ENCODE peak calls at places on chromosomes 2 and 18, in four cellular contexts. One of them, this sample, is unnamed.

GRCh38 chr2:29657674-29658073 is 263.7 kb downstream of the ALK start:
- DNase-seq in islet precursor cell: no peak
- DNase-seq in ACHN: no peak
- DNase-seq in stimulated activated CD4-positive, alpha-beta T cell treated with anti-CD3 and anti-CD28 coated beads, TNF-alpha, amount 100 ng/mL, for 4 hours: no peak
- DNase-seq in this sample: no peak

GRCh38 chr2:28165087-28165652 is 227.5 kb upstream of the FOSL2 start:
- DNase-seq in stimulated activated CD4-positive, alpha-beta T cell treated with anti-CD3 and anti-CD28 coated beads, TNF-alpha, amount 100 ng/mL, for 4 hours: no peak
- DNase-seq in islet precursor cell: no peak
- DNase-seq in ACHN: no peak
- DNase-seq in this sample: no peak

GRCh38 chr2:230902180-230902899 is 22.7 kb downstream of the GPR55 start:
- DNase-seq in ACHN: peak
- DNase-seq in islet precursor cell: peak
- DNase-seq in stimulated activated CD4-positive, alpha-beta T cell treated with anti-CD3 and anti-CD28 coated beads, TNF-alpha, amount 100 ng/mL, for 4 hours: no peak
- DNase-seq in this sample: peak

GRCh38 chr2:71935291-71935848 is 212.3 kb downstream of the CYP26B1 start:
- DNase-seq in stimulated activated CD4-positive, alpha-beta T cell treated with anti-CD3 and anti-CD28 coated beads, TNF-alpha, amount 100 ng/mL, for 4 hours: no peak
- DNase-seq in ACHN: no peak
- DNase-seq in islet precursor cell: peak
- DNase-seq in this sample: no peak

GRCh38 chr2:208356846-208357574 is 49.6 kb upstream of the PTH2R start:
- DNase-seq in ACHN: peak
- DNase-seq in stimulated activated CD4-positive, alpha-beta T cell treated with anti-CD3 and anti-CD28 coated beads, TNF-alpha, amount 100 ng/mL, for 4 hours: no peak
- DNase-seq in islet precursor cell: no peak
- DNase-seq in this sample: no peak

GRCh38 chr2:48343571-48344440 is 186.1 kb upstream of the STON1 start:
- DNase-seq in ACHN: peak
- DNase-seq in stimulated activated CD4-positive, alpha-beta T cell treated with anti-CD3 and anti-CD28 coated beads, TNF-alpha, amount 100 ng/mL, for 4 hours: no peak
- DNase-seq in islet precursor cell: no peak
- DNase-seq in this sample: peak

GRCh38 chr2:220394433-220394832 is 767.0 kb downstream of the SLC4A3 start:
- DNase-seq in islet precursor cell: no peak
- DNase-seq in ACHN: peak
- DNase-seq in stimulated activated CD4-positive, alpha-beta T cell treated with anti-CD3 and anti-CD28 coated beads, TNF-alpha, amount 100 ng/mL, for 4 hours: no peak
- DNase-seq in this sample: no peak

GRCh38 chr2:23137161-23137560 is 247.8 kb upstream of the KLHL29 start:
- DNase-seq in stimulated activated CD4-positive, alpha-beta T cell treated with anti-CD3 and anti-CD28 coated beads, TNF-alpha, amount 100 ng/mL, for 4 hours: no peak
- DNase-seq in ACHN: no peak
- DNase-seq in islet precursor cell: peak
- DNase-seq in this sample: no peak

GRCh38 chr2:173589604-173590277 is 235.1 kb downstream of the CDCA7 start:
- DNase-seq in ACHN: peak
- DNase-seq in stimulated activated CD4-positive, alpha-beta T cell treated with anti-CD3 and anti-CD28 coated beads, TNF-alpha, amount 100 ng/mL, for 4 hours: no peak
- DNase-seq in islet precursor cell: no peak
- DNase-seq in this sample: no peak

GRCh38 chr2:57869763-57870344 is 176.8 kb upstream of the VRK2 start:
- DNase-seq in islet precursor cell: no peak
- DNase-seq in stimulated activated CD4-positive, alpha-beta T cell treated with anti-CD3 and anti-CD28 coated beads, TNF-alpha, amount 100 ng/mL, for 4 hours: no peak
- DNase-seq in ACHN: no peak
- DNase-seq in this sample: no peak

GRCh38 chr2:164696634-164697033 is 75.4 kb upstream of the GRB14 start:
- DNase-seq in stimulated activated CD4-positive, alpha-beta T cell treated with anti-CD3 and anti-CD28 coated beads, TNF-alpha, amount 100 ng/mL, for 4 hours: no peak
- DNase-seq in islet precursor cell: no peak
- DNase-seq in ACHN: no peak
- DNase-seq in this sample: no peak

GRCh38 chr18:7892556-7892955 is 325.4 kb downstream of the PTPRM start:
- DNase-seq in stimulated activated CD4-positive, alpha-beta T cell treated with anti-CD3 and anti-CD28 coated beads, TNF-alpha, amount 100 ng/mL, for 4 hours: no peak
- DNase-seq in ACHN: no peak
- DNase-seq in islet precursor cell: no peak
- DNase-seq in this sample: no peak

GRCh38 chr2:47299555-47299954 is 103.4 kb upstream of the MSH2 start:
- DNase-seq in stimulated activated CD4-positive, alpha-beta T cell treated with anti-CD3 and anti-CD28 coated beads, TNF-alpha, amount 100 ng/mL, for 4 hours: no peak
- DNase-seq in islet precursor cell: peak
- DNase-seq in ACHN: peak
- DNase-seq in this sample: no peak

GRCh38 chr18:46466236-46467160 is 190.5 kb downstream of the LOXHD1 start:
- DNase-seq in ACHN: no peak
- DNase-seq in islet precursor cell: no peak
- DNase-seq in stimulated activated CD4-positive, alpha-beta T cell treated with anti-CD3 and anti-CD28 coated beads, TNF-alpha, amount 100 ng/mL, for 4 hours: no peak
- DNase-seq in this sample: no peak

GRCh38 chr2:45045706-45046105 is 36.5 kb upstream of the SIX2 start:
- DNase-seq in stimulated activated CD4-positive, alpha-beta T cell treated with anti-CD3 and anti-CD28 coated beads, TNF-alpha, amount 100 ng/mL, for 4 hours: no peak
- DNase-seq in islet precursor cell: no peak
- DNase-seq in ACHN: no peak
- DNase-seq in this sample: no peak

GRCh38 chr2:216372761-216373291 is 543 bp upstream of the MARCHF4 start:
- DNase-seq in ACHN: peak
- DNase-seq in stimulated activated CD4-positive, alpha-beta T cell treated with anti-CD3 and anti-CD28 coated beads, TNF-alpha, amount 100 ng/mL, for 4 hours: no peak
- DNase-seq in islet precursor cell: no peak
- DNase-seq in this sample: no peak